ENCODE peak calls at places on chromosomes 13 and 19, in four cellular contexts. One of them, this sample, is unnamed.

GRCh38 chr19:58569191-58569942 is 3.8 kb downstream of the MZF1 start:
- DNase-seq in AG04450: no peak
- DNase-seq in HFFc6: no peak
- DNase-seq in lung: no peak
- DNase-seq in this sample: no peak

GRCh38 chr19:19403373-19403901 is 2.0 kb upstream of the GATAD2A start:
- DNase-seq in AG04450: no peak
- DNase-seq in HFFc6: peak
- DNase-seq in lung: no peak
- DNase-seq in this sample: no peak

GRCh38 chr13:23578411-23579071 is 8.3 kb downstream of the TNFRSF19 start:
- DNase-seq in AG04450: peak
- DNase-seq in HFFc6: peak
- DNase-seq in lung: peak
- DNase-seq in this sample: peak

GRCh38 chr13:40679586-40679985 is 13.1 kb upstream of the FOXO1 start:
- DNase-seq in AG04450: no peak
- DNase-seq in HFFc6: no peak
- DNase-seq in lung: no peak
- DNase-seq in this sample: no peak

GRCh38 chr19:30590596-30591229 is 218.5 kb downstream of the ZNF536 start:
- DNase-seq in AG04450: no peak
- DNase-seq in HFFc6: no peak
- DNase-seq in lung: no peak
- DNase-seq in this sample: no peak

GRCh38 chr19:18167975-18168645 is 5.5 kb upstream of the IFI30 start:
- DNase-seq in AG04450: no peak
- DNase-seq in HFFc6: peak
- DNase-seq in lung: no peak
- DNase-seq in this sample: no peak

GRCh38 chr13:91785435-91786137 is 387.2 kb downstream of the GPC5 start:
- DNase-seq in AG04450: no peak
- DNase-seq in HFFc6: no peak
- DNase-seq in lung: no peak
- DNase-seq in this sample: no peak

GRCh38 chr19:48741222-48741999 is 1.0 kb upstream of the RASIP1 start:
- DNase-seq in AG04450: no peak
- DNase-seq in HFFc6: no peak
- DNase-seq in lung: no peak
- DNase-seq in this sample: no peak

GRCh38 chr19:2132731-2133490 is 18.5 kb downstream of the AP3D1 start:
- DNase-seq in AG04450: no peak
- DNase-seq in HFFc6: no peak
- DNase-seq in lung: no peak
- DNase-seq in this sample: no peak

DNA sequence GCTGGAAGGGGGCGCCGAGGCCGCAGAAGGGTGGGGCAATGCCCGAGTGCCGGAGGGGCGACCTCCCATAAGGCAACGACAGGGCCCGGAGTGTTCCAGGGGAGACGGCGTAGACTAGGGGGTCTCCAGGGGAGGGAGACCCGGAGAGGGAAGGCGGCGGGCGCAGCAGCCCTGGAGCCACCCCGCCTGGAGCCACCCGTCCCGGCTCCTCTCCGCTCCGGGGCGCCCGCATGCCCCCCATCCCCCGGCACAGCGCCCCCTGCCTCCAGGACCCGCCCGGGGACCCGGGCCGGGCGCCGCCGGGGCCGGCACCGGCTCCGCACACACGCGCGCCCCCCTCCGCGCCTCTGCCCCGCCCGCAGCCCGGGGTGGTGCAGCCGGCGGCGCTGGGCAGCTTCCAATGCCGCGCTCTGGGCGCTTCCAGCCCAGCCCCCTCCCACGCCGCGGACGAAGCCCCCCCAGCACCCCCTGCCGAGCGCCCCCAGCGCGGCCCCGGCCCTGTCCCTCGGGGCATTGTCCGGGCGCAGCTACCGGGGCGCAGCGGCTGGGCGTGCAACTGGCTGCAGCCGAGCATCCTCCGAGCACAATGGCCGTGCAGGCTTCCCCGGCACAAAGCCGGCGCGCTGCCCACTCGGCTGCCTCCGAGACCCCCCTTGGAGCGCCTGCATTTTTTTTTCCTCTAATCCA is 519 bp downstream of the PTPRS start:
- DNase-seq in AG04450: no peak
- DNase-seq in HFFc6: no peak
- DNase-seq in lung: no peak
- DNase-seq in this sample: no peak
- TF ChIP-seq CTCF in AG04450: no peak
- TF ChIP-seq CTCF in HFFc6: peak
- TF ChIP-seq CTCF in lung: no peak
- TF ChIP-seq CTCF in this sample: no peak

DNA sequence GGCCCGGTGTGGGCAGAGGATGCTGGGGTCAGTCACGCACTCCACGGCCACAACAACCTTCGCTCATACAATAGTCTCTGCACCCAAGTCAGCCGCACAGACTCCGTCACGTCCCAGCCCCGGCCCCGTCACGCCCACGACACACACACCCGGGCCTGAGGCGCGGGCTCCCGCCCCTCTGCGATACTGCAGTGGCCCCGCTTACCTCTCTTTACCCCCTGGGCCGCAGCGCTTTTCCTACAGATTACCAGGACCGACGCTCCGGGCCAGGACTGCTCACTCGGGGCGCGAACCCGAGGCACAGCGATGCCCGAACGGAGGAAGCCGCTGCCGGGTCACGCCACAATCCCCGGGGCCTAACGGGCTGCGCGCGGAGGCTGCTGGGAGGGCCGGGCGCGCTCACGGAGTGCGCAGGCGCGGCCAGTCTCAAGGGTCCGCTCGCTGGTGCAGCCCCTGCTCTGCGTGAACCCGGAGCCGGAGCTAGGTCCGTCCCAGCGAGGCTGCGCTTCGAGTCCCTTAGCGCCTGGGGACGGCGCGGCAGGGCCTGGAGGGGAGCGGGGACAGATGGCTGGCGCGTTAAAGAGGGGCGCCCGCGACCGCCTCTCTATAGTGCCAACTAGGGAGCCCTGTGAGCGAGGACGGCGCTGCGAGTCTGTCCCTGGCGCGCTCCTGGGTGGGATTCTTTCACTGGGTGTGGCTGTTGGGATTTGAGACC is at the start of gene ZFP82:
- DNase-seq in AG04450: peak
- DNase-seq in HFFc6: peak
- DNase-seq in lung: peak
- DNase-seq in this sample: peak
- TF ChIP-seq CTCF in AG04450: no peak
- TF ChIP-seq CTCF in HFFc6: no peak
- TF ChIP-seq CTCF in lung: no peak
- TF ChIP-seq CTCF in this sample: no peak

DNA sequence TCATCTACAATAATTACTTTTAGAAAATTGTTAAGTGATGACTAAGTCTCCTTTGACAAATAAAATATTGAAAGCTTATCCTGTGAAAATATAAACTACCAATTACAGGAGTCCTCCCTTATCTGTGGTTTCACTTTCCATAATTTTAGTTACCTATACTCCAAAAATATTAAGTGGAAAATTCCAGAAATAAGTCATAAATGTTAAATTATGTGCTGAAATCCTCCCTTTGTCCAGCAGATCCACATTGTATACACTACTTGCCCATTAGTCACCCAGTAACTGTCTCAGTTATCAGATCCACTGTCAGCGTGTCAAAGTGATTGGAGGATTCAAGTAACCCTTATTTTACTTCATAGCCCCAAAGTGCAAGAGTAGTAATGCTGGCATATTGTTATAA is 98.1 kb downstream of the SERP2 start:
- DNase-seq in AG04450: no peak
- DNase-seq in HFFc6: peak
- DNase-seq in lung: no peak
- DNase-seq in this sample: no peak
- TF ChIP-seq CTCF in AG04450: no peak
- TF ChIP-seq CTCF in HFFc6: no peak
- TF ChIP-seq CTCF in lung: no peak
- TF ChIP-seq CTCF in this sample: no peak

GRCh38 chr19:4675346-4675745 is 5.2 kb upstream of the MYDGF start:
- DNase-seq in AG04450: no peak
- DNase-seq in HFFc6: no peak
- DNase-seq in lung: no peak
- DNase-seq in this sample: no peak

GRCh38 chr19:4679416-4679815 is 9.3 kb upstream of the MYDGF start:
- DNase-seq in AG04450: no peak
- DNase-seq in HFFc6: no peak
- DNase-seq in lung: no peak
- DNase-seq in this sample: no peak

GRCh38 chr19:4673726-4674125 is 3.6 kb upstream of the MYDGF start:
- DNase-seq in AG04450: no peak
- DNase-seq in HFFc6: no peak
- DNase-seq in lung: no peak
- DNase-seq in this sample: no peak

GRCh38 chr19:4678881-4679379 is 8.8 kb upstream of the MYDGF start:
- DNase-seq in AG04450: no peak
- DNase-seq in HFFc6: no peak
- DNase-seq in lung: no peak
- DNase-seq in this sample: no peak

DNA sequence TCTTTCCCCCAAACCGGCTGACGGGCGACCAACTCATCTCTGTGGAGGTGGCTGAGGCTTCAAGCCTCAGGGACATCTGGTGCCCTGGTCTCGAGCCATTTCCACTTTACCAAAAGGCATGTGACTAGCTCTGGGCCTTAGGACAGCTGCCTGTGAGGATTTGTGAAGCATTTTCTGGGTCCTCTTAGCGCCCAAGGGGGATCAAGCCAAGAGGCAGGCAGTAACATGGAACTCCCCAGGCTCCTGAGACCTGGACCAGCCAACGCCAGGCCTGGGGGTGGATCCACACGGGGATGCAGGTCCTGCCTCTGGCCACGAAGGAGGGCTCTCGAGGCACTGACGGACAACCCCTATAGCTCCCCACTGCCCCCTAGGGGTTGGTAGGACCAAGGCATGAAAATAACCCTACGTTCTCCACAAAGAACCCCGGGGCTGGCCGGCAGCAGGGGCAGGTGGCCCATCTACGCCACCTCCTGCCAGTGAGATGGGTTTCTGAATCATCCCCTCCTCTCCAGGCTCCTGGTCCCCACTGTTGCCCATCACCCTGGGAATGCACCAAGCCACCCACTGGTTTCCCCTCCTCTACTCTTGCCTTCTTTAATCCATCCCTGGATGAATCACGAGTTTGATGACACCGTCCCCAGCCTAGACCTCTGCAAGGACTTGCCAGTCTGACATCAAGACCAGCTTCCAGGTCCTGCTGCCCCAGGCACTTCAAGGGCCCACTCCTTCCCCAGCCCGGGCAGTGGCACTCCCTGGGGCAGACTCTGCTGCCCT is 7.0 kb upstream of the MYDGF start:
- DNase-seq in AG04450: no peak
- DNase-seq in HFFc6: no peak
- DNase-seq in lung: no peak
- DNase-seq in this sample: peak
- TF ChIP-seq CTCF in AG04450: peak
- TF ChIP-seq CTCF in HFFc6: peak
- TF ChIP-seq CTCF in lung: no peak
- TF ChIP-seq CTCF in this sample: peak